ENCODE peak calls at places on chromosomes 13 and 19, in nine cellular contexts. S, E, D, X, V, F, J, R and Y are unnamed samples.
A peak's percentile ranks its signal among the peaks of the same experiment; 100 is the strongest.

GRCh38 chr19:58067240-58067912 is 8.3 kb downstream of the ZNF135 start:
- DNase-seq in D (no peak), V (no peak), S (peak; percentile 7), E (no peak), J (no peak), X (no peak), F (no peak), R (no peak), Y (no peak)

GRCh38 chr13:31951215-31951678 is 80.3 kb upstream of the FRY start:
- DNase-seq in X (peak; percentile 57), S (peak; percentile 34), R (peak; percentile 14), D (no peak), J (no peak), V (peak; percentile 70), F (no peak), E (no peak), Y (no peak)

GRCh38 chr19:5171711-5172110 is 168.9 kb downstream of the PTPRS start:
- DNase-seq in F (no peak), X (no peak), E (no peak), V (no peak), D (no peak), R (peak; percentile 30), S (peak; percentile 37), J (no peak), Y (peak; percentile 72)

GRCh38 chr13:106513025-106513424 is 22.4 kb downstream of the EFNB2 start:
- DNase-seq in F (no peak), X (no peak), D (no peak), R (peak; percentile 73), E (no peak), J (no peak), V (peak; percentile 45), S (peak; percentile 81), Y (no peak)

GRCh38 chr19:19371056-19371455 is 34.4 kb upstream of the GATAD2A start:
- DNase-seq in E (no peak), D (no peak), V (no peak), J (no peak), X (no peak), R (no peak), F (no peak), S (no peak), Y (peak; percentile 69)

GRCh38 chr19:27754700-27755099 is 1458.3 kb downstream of the UQCRFS1 start:
- DNase-seq in S (no peak), V (no peak), R (no peak), J (no peak), F (no peak), E (no peak), D (no peak), X (no peak), Y (no peak)

GRCh38 chr19:38024991-38025716 is 118.1 kb downstream of the SIPA1L3 start:
- DNase-seq in R (no peak), S (no peak), X (no peak), V (no peak), F (no peak), J (no peak), D (no peak), E (no peak), Y (no peak)

GRCh38 chr19:44542671-44543070 is 13.2 kb upstream of the CEACAM20 start:
- DNase-seq in R (no peak), E (no peak), D (no peak), V (no peak), F (no peak), S (no peak), J (no peak), X (no peak), Y (no peak)

GRCh38 chr19:5826531-5827341 is 12.8 kb downstream of the FUT6 start:
- DNase-seq in F (peak; percentile 32), V (no peak), S (no peak), R (no peak), J (peak; percentile 83), D (peak; percentile 74), E (peak; percentile 65), X (peak; percentile 78), Y (peak; percentile 74)

GRCh38 chr13:34899888-34900287 is 42.2 kb upstream of the NBEA start:
- DNase-seq in V (no peak), F (no peak), R (no peak), J (no peak), S (no peak), X (no peak), D (no peak), E (no peak), Y (no peak)

GRCh38 chr13:87769445-87769844 is 98.3 kb downstream of the SLITRK5 start:
- DNase-seq in S (no peak), F (no peak), X (no peak), R (no peak), E (no peak), J (no peak), D (no peak), V (no peak), Y (no peak)

GRCh38 chr19:15652559-15653278 is 12.0 kb downstream of the CYP4F3 start:
- DNase-seq in R (no peak), E (no peak), J (no peak), X (no peak), D (no peak), S (no peak), V (no peak), F (no peak), Y (no peak)

DNA sequence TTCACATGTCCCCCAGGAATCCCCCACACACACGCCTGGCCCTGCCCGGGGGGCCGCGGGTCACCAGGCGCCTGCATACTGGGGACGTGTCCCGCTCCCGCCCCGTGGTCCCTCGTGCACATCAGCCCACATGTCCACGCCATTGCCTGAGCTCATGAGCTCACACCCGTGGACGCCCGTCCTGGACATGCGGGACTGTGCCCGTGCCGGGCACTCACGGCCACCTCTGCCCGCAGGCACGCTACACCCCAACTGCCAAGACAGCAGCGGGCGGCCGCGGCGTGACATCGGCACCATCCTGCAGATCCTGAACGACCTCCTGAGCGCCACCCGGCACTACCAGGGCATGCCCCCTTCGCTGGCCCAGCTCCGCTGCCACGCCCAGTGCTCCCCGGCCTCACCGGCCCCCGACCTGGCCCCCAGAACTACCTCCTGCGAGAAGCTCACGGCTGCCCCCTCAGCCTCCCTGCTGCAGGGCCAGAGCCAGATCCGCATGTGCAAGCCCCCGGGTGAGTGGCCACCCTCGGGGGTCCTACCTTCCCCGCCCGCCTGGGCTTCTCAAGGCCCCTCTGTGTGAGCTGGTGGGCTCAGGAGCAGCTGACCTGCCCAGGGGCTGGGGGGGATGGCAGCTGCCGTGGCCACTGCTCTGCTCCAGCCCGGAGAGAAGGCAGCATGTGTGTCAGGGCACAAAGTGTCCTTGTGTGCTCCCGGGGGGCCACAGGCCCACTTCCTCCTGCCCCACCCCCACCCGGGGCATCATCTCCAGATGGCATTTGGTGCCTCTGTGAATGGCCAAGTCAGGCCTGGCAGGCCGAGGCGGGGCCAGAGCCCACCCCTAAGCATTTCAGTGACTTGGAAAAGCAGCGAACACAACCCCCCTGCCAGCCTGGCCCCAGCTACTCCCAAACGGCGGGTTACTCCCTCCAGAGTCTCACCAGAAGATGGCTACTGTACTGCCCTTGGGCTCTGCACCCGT is 7.1 kb downstream of the MIDN start:
- DNase-seq in S (no peak), V (no peak), R (no peak), J (no peak), D (no peak), E (no peak), X (no peak), F (no peak), Y (no peak)
- H3K4me2 ChIP-seq in S (no peak overlapping the region), V (no peak overlapping the region), R (peak overlapping the region; percentile 100), J (peak overlapping the region; percentile 99), D (no peak overlapping the region), E (peak overlapping the region; percentile 100), X (peak overlapping the region; percentile 91), F (no peak overlapping the region), Y (no peak overlapping the region)

GRCh38 chr13:102395939-102396338 is 5.9 kb downstream of the FGF14 start:
- DNase-seq in S (no peak), F (no peak), R (no peak), J (no peak), V (no peak), X (no peak), D (no peak), E (no peak), Y (no peak)

GRCh38 chr13:102392810-102393209 is 9.0 kb downstream of the FGF14 start:
- DNase-seq in S (no peak), V (no peak), D (no peak), F (no peak), J (no peak), E (no peak), X (no peak), R (no peak), Y (no peak)

GRCh38 chr13:102399791-102400618 is 1.8 kb downstream of the FGF14 start:
- DNase-seq in R (no peak), S (no peak), V (no peak), F (no peak), D (peak; percentile 72), X (no peak), E (peak; percentile 28), J (peak; percentile 78), Y (no peak)

GRCh38 chr13:102394158-102395053 is 7.4 kb downstream of the FGF14 start:
- DNase-seq in E (peak; percentile 65), J (peak; percentile 95), F (peak; percentile 96), D (peak; percentile 97), X (peak; percentile 91), R (peak; percentile 60), V (peak; percentile 73), S (peak; percentile 78), Y (no peak)

DNA sequence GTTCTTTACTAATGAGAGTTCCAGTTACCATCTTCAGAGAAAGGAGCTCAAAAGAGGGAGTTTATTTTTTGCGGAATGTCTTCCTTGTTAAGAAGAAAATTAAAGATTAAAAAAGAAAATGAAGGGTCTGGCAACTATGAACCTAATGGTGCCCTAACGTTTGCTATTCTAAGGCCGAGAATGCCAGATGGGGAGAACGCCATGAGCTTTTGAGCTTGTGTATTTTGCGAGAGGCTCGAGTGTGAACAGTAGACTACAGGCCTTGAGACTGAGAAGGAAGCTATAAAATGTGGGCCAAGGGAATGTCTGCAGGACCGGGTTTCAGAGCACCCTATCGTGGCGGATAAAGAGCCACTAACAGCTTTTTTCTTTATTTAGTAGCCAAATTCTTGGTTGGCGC is 6.7 kb downstream of the FGF14 start:
- DNase-seq in S (no peak), X (no peak), V (no peak), J (peak; percentile 26), R (no peak), D (no peak), E (no peak), F (no peak), Y (no peak)
- H3K4me2 ChIP-seq in S (peak overlapping the region; percentile 81), X (peak overlapping the region; percentile 87), V (peak overlapping the region; percentile 57), J (peak overlapping the region; percentile 84), R (peak overlapping the region; percentile 89), D (peak overlapping the region; percentile 77), E (peak overlapping the region; percentile 83), F (peak overlapping the region; percentile 70), Y (no peak overlapping the region)

GRCh38 chr13:30681489-30682242 is 53.7 kb upstream of the ALOX5AP start:
- DNase-seq in X (peak; percentile 34), F (no peak), E (no peak), V (peak; percentile 80), R (peak; percentile 48), D (no peak), S (peak; percentile 55), J (peak; percentile 31), Y (no peak)
- H3K4me2 ChIP-seq in X (peak overlapping the region; percentile 21), F (no peak overlapping the region), E (no peak overlapping the region), V (peak overlapping the region; percentile 7), R (no peak overlapping the region), D (no peak overlapping the region), S (no peak overlapping the region), J (no peak overlapping the region), Y (no peak overlapping the region)

DNA sequence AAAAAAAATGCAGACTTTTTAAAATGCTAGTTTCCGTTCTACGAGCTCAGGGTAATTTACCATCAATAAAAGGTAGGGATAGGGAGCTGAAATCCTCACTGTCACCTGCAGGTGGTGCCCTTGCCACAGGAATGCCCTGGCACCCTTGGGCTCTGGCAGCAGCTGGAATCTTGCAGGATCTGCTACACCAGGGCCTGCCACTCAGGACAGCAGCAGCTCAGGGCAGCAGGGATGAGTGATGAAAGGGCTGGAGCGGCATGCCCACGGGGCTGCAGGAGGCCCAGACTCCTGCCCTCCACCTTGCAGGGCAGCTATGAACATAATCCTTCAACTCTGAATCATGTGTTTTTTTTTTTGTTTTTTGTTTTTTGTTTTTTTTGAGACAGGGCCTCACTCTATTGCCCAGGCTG is 54.0 kb downstream of the GNG7 start:
- DNase-seq in J (peak; percentile 93), S (peak; percentile 64), E (peak; percentile 68), F (peak; percentile 65), D (peak; percentile 88), X (peak; percentile 83), V (peak; percentile 74), R (peak; percentile 50), Y (peak; percentile 51)
- H3K4me2 ChIP-seq in J (no peak overlapping the region), S (no peak overlapping the region), E (no peak overlapping the region), F (no peak overlapping the region), D (no peak overlapping the region), X (no peak overlapping the region), V (no peak overlapping the region), R (no peak overlapping the region), Y (no peak overlapping the region)